ENCODE peak calls at places on chromosomes 1 and 21, in four cellular contexts. U is upper lobe of left lung, S is A549, W is right lobe of liver. P is an unnamed sample.

GRCh38 chr1:218592688-218593087 is 247.6 kb downstream of the TGFB2 start:
- ATAC-seq in W (no peak), U (no peak), S (no peak), P (no peak)

GRCh38 chr1:226637147-226637935 is 88.8 kb downstream of the STUM start:
- ATAC-seq in W (peak; percentile 31), S (no peak), U (peak; percentile 55), P (peak; percentile 56)

GRCh38 chr1:143718524-143718923 is 253.3 kb downstream of the FAM72C start:
- ATAC-seq in S (no peak), W (no peak), U (no peak), P (no peak)

GRCh38 chr1:67193700-67194099 is 27.4 kb downstream of the IL23R start:
- ATAC-seq in U (no peak), S (no peak), W (no peak), P (no peak)

GRCh38 chr1:63747445-63747844 is 26.4 kb upstream of the ROR1 start:
- ATAC-seq in S (no peak), U (peak; percentile 64), W (no peak), P (no peak)

GRCh38 chr21:42092805-42093590 is 21.9 kb downstream of the UMODL1 start:
- ATAC-seq in U (no peak), S (no peak), W (no peak), P (no peak)

GRCh38 chr1:212477680-212478466 is 45.2 kb downstream of the NENF start:
- ATAC-seq in W (no peak), S (no peak), U (peak; percentile 5), P (no peak)

GRCh38 chr1:28246427-28246832 is 10.5 kb downstream of the ATP5IF1 start:
- ATAC-seq in W (no peak), U (no peak), S (no peak), P (no peak)

GRCh38 chr1:76547916-76548315 is 319.4 kb upstream of the ST6GALNAC5 start:
- ATAC-seq in W (no peak), U (no peak), S (no peak), P (no peak)

GRCh38 chr1:178619104-178619503 is 105.9 kb upstream of the RALGPS2 start:
- ATAC-seq in W (no peak), S (no peak), U (no peak), P (no peak)

GRCh38 chr1:246617156-246617555 is 50.9 kb downstream of the CNST start:
- ATAC-seq in U (no peak), W (no peak), S (no peak), P (no peak)

GRCh38 chr21:17440955-17441354 is 71.9 kb upstream of the CXADR start:
- ATAC-seq in S (no peak), W (peak; percentile 66), U (no peak), P (no peak)

GRCh38 chr1:197618065-197618464 is 157.2 kb downstream of the DENND1B start:
- ATAC-seq in U (no peak), W (no peak), S (no peak), P (no peak)

GRCh38 chr1:182120411-182121258 is 59.1 kb upstream of the ZNF648 start:
- ATAC-seq in W (peak; percentile 86), S (peak; percentile 91), U (peak; percentile 74), P (peak; percentile 55)

GRCh38 chr1:233359431-233359830 is 31.9 kb downstream of the MAP3K21 start:
- ATAC-seq in S (peak; percentile 90), U (no peak), W (peak; percentile 95), P (no peak)

GRCh38 chr1:152107289-152107983 is 7.8 kb downstream of the TCHH start:
- ATAC-seq in U (peak; percentile 29), S (peak; percentile 52), W (no peak), P (no peak)

GRCh38 chr1:223482766-223483165 is 89.6 kb downstream of the CCDC185 start:
- ATAC-seq in U (no peak), S (no peak), W (no peak), P (no peak)

GRCh38 chr1:115655916-115656315 is 14.1 kb downstream of the VANGL1 start:
- ATAC-seq in S (no peak), W (no peak), U (no peak), P (no peak)

GRCh38 chr1:8015809-8016165 is 10.3 kb downstream of the ERRFI1 start:
- ATAC-seq in S (peak; percentile 41), W (peak; percentile 23), U (peak; percentile 85), P (peak; percentile 52)

GRCh38 chr1:79353224-79353623 is 346.7 kb upstream of the ADGRL4 start:
- ATAC-seq in W (peak; percentile 81), S (peak; percentile 78), U (peak; percentile 78), P (no peak)

GRCh38 chr21:14589855-14590563 is 43.9 kb upstream of the SAMSN1 start:
- ATAC-seq in S (no peak), U (no peak), W (no peak), P (no peak)

GRCh38 chr1:24047101-24047459 is 64.9 kb downstream of the MYOM3 start:
- ATAC-seq in S (peak; percentile 91), U (peak; percentile 85), W (no peak), P (peak; percentile 84)

GRCh38 chr1:205449750-205450443 is 5.9 kb downstream of the BLACAT1 start:
- ATAC-seq in S (peak; percentile 40), U (peak; percentile 57), W (no peak), P (no peak)

GRCh38 chr1:47521034-47521871 is 83.4 kb downstream of the FOXD2 start:
- ATAC-seq in S (no peak), U (no peak), W (no peak), P (no peak)

GRCh38 chr1:185144233-185144632 is 12.5 kb downstream of the TRMT1L start:
- ATAC-seq in U (no peak), W (no peak), S (no peak), P (no peak)

GRCh38 chr1:18901952-18902522 is 318 bp downstream of the ALDH4A1 start:
- ATAC-seq in U (peak; percentile 1), S (peak; percentile 17), W (no peak), P (peak; percentile 0)

GRCh38 chr1:207959995-207960745 is 49.2 kb upstream of the CD34 start:
- ATAC-seq in S (no peak), U (no peak), W (no peak), P (no peak)

GRCh38 chr1:29703596-29703995 is 467.3 kb downstream of the PTPRU start:
- ATAC-seq in W (peak; percentile 76), S (peak; percentile 76), U (peak; percentile 54), P (no peak)

GRCh38 chr21:29870814-29871213 is 69.0 kb downstream of the GRIK1 start:
- ATAC-seq in U (no peak), W (no peak), S (no peak), P (no peak)

GRCh38 chr1:223353939-223354338 is 10.0 kb downstream of the SUSD4 start:
- ATAC-seq in W (peak; percentile 78), U (no peak), S (no peak), P (no peak)

GRCh38 chr1:94011709-94012590 is 102.7 kb upstream of the GCLM start:
- ATAC-seq in U (no peak), W (no peak), S (no peak), P (peak; percentile 18)

GRCh38 chr1:103529746-103530145 is 4.2 kb downstream of the RNPC3 start:
- ATAC-seq in U (no peak), W (no peak), S (no peak), P (no peak)

GRCh38 chr1:242425232-242425631 is 99.3 kb downstream of the PLD5 start:
- ATAC-seq in S (no peak), W (no peak), U (no peak), P (no peak)

GRCh38 chr1:41851589-41851988 is 67.1 kb downstream of the HIVEP3 start:
- ATAC-seq in W (peak; percentile 28), S (no peak), U (peak; percentile 67), P (no peak)

GRCh38 chr1:231326248-231326647 is 11.4 kb downstream of the EXOC8 start:
- ATAC-seq in S (no peak), U (no peak), W (no peak), P (no peak)

GRCh38 chr1:63435136-63435535 is 67.7 kb downstream of the ALG6 start:
- ATAC-seq in W (no peak), S (no peak), U (no peak), P (no peak)

DNA sequence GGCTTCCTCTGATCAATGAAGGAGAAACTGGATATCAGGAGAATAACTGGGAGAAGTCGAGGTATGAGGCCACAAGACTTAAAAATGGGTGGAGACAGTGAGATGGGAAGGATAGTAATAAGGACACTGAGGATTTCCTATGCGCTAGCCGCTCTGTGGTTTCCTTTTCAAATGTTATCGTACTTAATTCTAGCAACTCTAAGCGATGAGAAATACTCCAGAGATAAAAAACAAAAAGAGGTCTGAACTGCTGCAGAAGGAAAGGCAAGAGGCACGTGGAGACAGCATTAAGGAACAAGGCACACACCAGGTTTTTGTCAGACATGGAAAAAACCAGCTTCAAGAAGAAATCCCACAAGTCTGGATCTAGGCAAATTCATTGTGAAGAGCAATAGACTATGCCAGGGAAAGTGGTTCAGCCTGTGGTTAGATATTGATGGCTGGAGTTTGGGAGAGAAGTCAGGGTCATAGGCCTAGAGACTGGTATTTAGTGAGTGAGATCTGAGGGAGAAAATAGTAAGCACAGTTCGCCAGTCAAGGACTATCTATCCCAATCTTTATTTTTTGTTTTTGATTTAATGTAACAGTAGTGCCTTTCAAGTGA is 5.3 kb downstream of the CLCA2 start:
- ATAC-seq in W (peak; percentile 20), S (no peak), U (peak; percentile 50), P (no peak)
- H3K27ac ChIP-seq in W (peak overlapping the region; percentile 26), S (peak overlapping the region; percentile 5), U (peak overlapping the region; percentile 76), P (no peak overlapping the region)

DNA sequence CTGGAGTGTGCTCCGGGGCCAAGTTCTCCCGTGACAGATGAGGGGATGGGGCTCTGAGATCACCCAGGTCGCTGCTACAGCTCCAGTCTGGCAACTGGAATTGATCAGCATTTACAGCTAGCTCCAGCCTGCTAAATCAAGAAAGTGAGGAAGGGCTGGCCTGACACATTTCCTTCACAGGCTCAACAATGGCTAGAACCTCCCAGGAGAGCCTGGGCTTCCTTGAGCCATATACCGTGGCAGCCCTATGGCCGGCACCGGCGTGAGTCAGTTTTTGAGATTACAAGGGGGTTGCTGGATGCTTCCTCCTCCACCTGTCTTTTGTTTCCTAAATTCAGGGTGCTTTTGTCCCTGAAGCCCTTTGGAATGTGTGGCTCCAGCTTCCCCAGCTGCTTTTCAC is 104.2 kb downstream of the ETS2 start:
- ATAC-seq in W (no peak), S (no peak), U (no peak), P (no peak)
- TF ChIP-seq POLR2A in W (no peak), S (no peak), U (no peak), P (no peak)

GRCh38 chr1:147840909-147841308 is 61.7 kb upstream of the GJA8 start:
- ATAC-seq in S (peak; percentile 43), W (no peak), U (no peak), P (no peak)
- TF ChIP-seq CTCF in S (no peak), W (no peak), U (peak; percentile 7), P (no peak)

DNA sequence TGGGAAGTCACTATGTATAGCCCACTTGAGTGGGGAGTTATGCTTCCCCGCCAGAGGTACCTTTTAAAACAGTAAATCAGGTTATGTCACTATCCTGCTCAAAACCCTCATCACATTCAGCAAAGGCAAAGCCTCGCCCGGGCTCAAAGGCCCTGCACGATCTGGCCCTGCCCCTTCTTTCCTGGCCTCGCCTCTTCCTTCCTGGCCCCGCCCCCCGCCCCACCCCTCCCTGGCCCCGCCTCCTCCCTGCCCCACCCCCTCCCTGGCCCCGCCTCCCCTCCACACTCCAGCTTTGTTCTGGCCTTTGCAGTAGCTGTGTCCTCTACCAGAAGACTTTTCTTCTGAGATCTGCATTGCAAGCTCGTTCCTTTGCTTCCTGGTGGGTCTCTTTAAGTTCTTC is 6.6 kb downstream of the LDLRAD2 start:
- ATAC-seq in S (peak; percentile 57), W (peak; percentile 44), U (peak; percentile 26), P (peak; percentile 22)
- H3K27ac ChIP-seq in S (no peak overlapping the region), W (no peak overlapping the region), U (no peak overlapping the region), P (no peak overlapping the region)

GRCh38 chr1:156914440-156914856 is 6.0 kb upstream of the LRRC71 start:
- ATAC-seq in W (no peak), S (no peak), U (no peak), P (no peak)
- TF ChIP-seq POLR2A in W (no peak), S (no peak), U (no peak), P (no peak)

P was measured in gastroesophageal sphincter.